ENCODE peak calls at places on chromosomes 3 and 15, in seven cellular contexts. S, P, F, R, A, U and M are unnamed samples.

GRCh38 chr3:9316881-9317341 is 45.9 kb upstream of the THUMPD3 start:
- DNase-seq in S (no peak), P (no peak), F (peak; percentile 85), R (peak; percentile 38), A (no peak), U (peak; percentile 56), M (peak; percentile 75)

GRCh38 chr3:62368705-62369475 is 4.5 kb downstream of the FEZF2 start:
- DNase-seq in S (no peak), P (no peak), F (no peak), R (peak; percentile 50), A (no peak), U (no peak), M (no peak)

GRCh38 chr3:195825857-195826804 is 14.4 kb upstream of the MUC4 start:
- DNase-seq in S (no peak), P (no peak), F (no peak), R (no peak), A (no peak), U (no peak), M (no peak)

GRCh38 chr3:119206611-119207511 is 33.5 kb downstream of the UPK1B start:
- DNase-seq in S (no peak), P (no peak), F (no peak), R (no peak), A (peak; percentile 35), U (no peak), M (no peak)

GRCh38 chr3:195895078-195895899 is 13.1 kb downstream of the TNK2 start:
- DNase-seq in S (peak; percentile 68), P (peak; percentile 90), F (peak; percentile 52), R (peak; percentile 64), A (no peak), U (peak; percentile 11), M (no peak)

GRCh38 chr3:189394599-189395121 is 222.9 kb downstream of the TPRG1 start:
- DNase-seq in S (no peak), P (peak; percentile 16), F (no peak), R (no peak), A (peak; percentile 41), U (no peak), M (no peak)

GRCh38 chr3:28250999-28251398 is 9.6 kb downstream of the CMC1 start:
- DNase-seq in S (no peak), P (no peak), F (peak; percentile 35), R (no peak), A (no peak), U (peak; percentile 21), M (no peak)

GRCh38 chr3:16663852-16664712 is 58.9 kb upstream of the DAZL start:
- DNase-seq in S (no peak), P (no peak), F (no peak), R (no peak), A (no peak), U (no peak), M (no peak)

GRCh38 chr3:13217253-13217652 is 144.0 kb upstream of the IQSEC1 start:
- DNase-seq in S (no peak), P (no peak), F (no peak), R (no peak), A (no peak), U (no peak), M (no peak)

GRCh38 chr15:98720036-98720435 is 71.7 kb downstream of the IGF1R start:
- DNase-seq in S (no peak), P (no peak), F (no peak), R (no peak), A (no peak), U (no peak), M (no peak)

GRCh38 chr3:140834266-140835037 is 107.2 kb upstream of the SLC25A36 start:
- DNase-seq in S (no peak), P (no peak), F (peak; percentile 24), R (no peak), A (peak; percentile 22), U (no peak), M (no peak)

GRCh38 chr3:116971531-116971930 is 262.0 kb downstream of the TUSC7 start:
- DNase-seq in S (no peak), P (no peak), F (no peak), R (no peak), A (no peak), U (no peak), M (no peak)

GRCh38 chr3:164903820-164904451 is 174.4 kb downstream of the SI start:
- DNase-seq in S (no peak), P (no peak), F (no peak), R (no peak), A (no peak), U (no peak), M (no peak)

GRCh38 chr15:78950906-78951840 is 6.3 kb upstream of the CTSH start:
- DNase-seq in S (no peak), P (no peak), F (peak; percentile 47), R (no peak), A (no peak), U (peak; percentile 48), M (peak; percentile 51)

GRCh38 chr3:40660554-40660953 is 135.8 kb downstream of the ZNF621 start:
- DNase-seq in S (no peak), P (no peak), F (no peak), R (no peak), A (no peak), U (no peak), M (no peak)

GRCh38 chr15:61871926-61872522 is 188.2 kb downstream of the VPS13C start:
- DNase-seq in S (no peak), P (peak; percentile 8), F (peak; percentile 34), R (no peak), A (peak; percentile 30), U (peak; percentile 20), M (peak; percentile 51)

GRCh38 chr3:13628432-13628831 is 79.5 kb downstream of the FBLN2 start:
- DNase-seq in S (no peak), P (no peak), F (no peak), R (no peak), A (no peak), U (no peak), M (no peak)

GRCh38 chr3:138940446-138940845 is 6.5 kb downstream of the FOXL2 start:
- DNase-seq in S (no peak), P (no peak), F (no peak), R (no peak), A (no peak), U (no peak), M (no peak)

GRCh38 chr3:141663993-141664392 is 74.1 kb upstream of the RNF7 start:
- DNase-seq in S (no peak), P (no peak), F (peak; percentile 45), R (no peak), A (no peak), U (peak; percentile 48), M (peak; percentile 38)

GRCh38 chr3:33299395-33300081 is 22.3 kb downstream of the FBXL2 start:
- DNase-seq in S (no peak), P (no peak), F (peak; percentile 90), R (no peak), A (peak; percentile 6), U (peak; percentile 76), M (peak; percentile 32)

GRCh38 chr3:177037241-177037640 is 160.0 kb downstream of the TBL1XR1 start:
- DNase-seq in S (no peak), P (no peak), F (peak; percentile 63), R (no peak), A (no peak), U (peak; percentile 17), M (no peak)

GRCh38 chr3:56347219-56347871 is 120.9 kb downstream of the ERC2 start:
- DNase-seq in S (peak; percentile 74), P (peak; percentile 7), F (peak; percentile 3), R (peak; percentile 69), A (no peak), U (no peak), M (peak; percentile 5)

GRCh38 chr15:95446854-95447253 is 883.6 kb upstream of the NR2F2 start:
- DNase-seq in S (no peak), P (no peak), F (peak; percentile 32), R (no peak), A (no peak), U (no peak), M (no peak)

GRCh38 chr3:50806806-50807205 is 132.1 kb downstream of the DOCK3 start:
- DNase-seq in S (no peak), P (no peak), F (no peak), R (no peak), A (peak; percentile 24), U (no peak), M (no peak)

GRCh38 chr3:111735271-111735758 is 123.8 kb upstream of the PHLDB2 start:
- DNase-seq in S (no peak), P (no peak), F (peak; percentile 99), R (no peak), A (peak; percentile 84), U (peak; percentile 94), M (peak; percentile 91)

GRCh38 chr3:122265937-122266336 is 59.1 kb upstream of the CSTA start:
- DNase-seq in S (no peak), P (no peak), F (no peak), R (no peak), A (no peak), U (no peak), M (no peak)

GRCh38 chr3:128322030-128323022 is 144.4 kb downstream of the DNAJB8 start:
- DNase-seq in S (no peak), P (peak; percentile 32), F (peak; percentile 57), R (peak; percentile 77), A (no peak), U (peak; percentile 46), M (peak; percentile 67)

GRCh38 chr3:51358981-51359380 is 26.1 kb upstream of the MANF start:
- DNase-seq in S (no peak), P (no peak), F (no peak), R (no peak), A (no peak), U (no peak), M (no peak)

GRCh38 chr15:71885390-71885789 is 75.0 kb downstream of the NR2E3 start:
- DNase-seq in S (no peak), P (no peak), F (no peak), R (no peak), A (no peak), U (no peak), M (no peak)

GRCh38 chr15:63350178-63350621 is 31.4 kb downstream of the CA12 start:
- DNase-seq in S (no peak), P (no peak), F (no peak), R (no peak), A (no peak), U (no peak), M (peak; percentile 39)

GRCh38 chr3:4358273-4358672 is 55.1 kb downstream of the SETMAR start:
- DNase-seq in S (no peak), P (no peak), F (peak; percentile 6), R (no peak), A (no peak), U (peak; percentile 36), M (no peak)

GRCh38 chr3:134892317-134892716 is 97.3 kb downstream of the EPHB1 start:
- DNase-seq in S (no peak), P (no peak), F (no peak), R (no peak), A (no peak), U (no peak), M (no peak)

GRCh38 chr3:4716731-4717362 is 223.7 kb downstream of the ITPR1 start:
- DNase-seq in S (no peak), P (no peak), F (peak; percentile 90), R (no peak), A (no peak), U (peak; percentile 83), M (peak; percentile 25)

GRCh38 chr15:36430280-36430679 is 149.1 kb upstream of the CDIN1 start:
- DNase-seq in S (no peak), P (no peak), F (peak; percentile 28), R (no peak), A (no peak), U (no peak), M (no peak)